ENCODE peak calls at places on chromosomes 1 and 21, in four cellular contexts. One of them, this sample, is unnamed.

GRCh38 chr1:97841369-97841768 is 79.5 kb downstream of the DPYD start:
- DNase-seq in heart left ventricle: no peak
- DNase-seq in cardiac muscle cell: no peak
- DNase-seq in fibroblast of pulmonary artery: no peak
- DNase-seq in this sample: no peak

GRCh38 chr1:197951617-197952175 is 34.5 kb downstream of the LHX9 start:
- DNase-seq in heart left ventricle: no peak
- DNase-seq in cardiac muscle cell: no peak
- DNase-seq in fibroblast of pulmonary artery: no peak
- DNase-seq in this sample: no peak

GRCh38 chr21:31557956-31558838 is 101.3 kb upstream of the SOD1 start:
- DNase-seq in heart left ventricle: no peak
- DNase-seq in cardiac muscle cell: peak
- DNase-seq in fibroblast of pulmonary artery: peak
- DNase-seq in this sample: no peak

GRCh38 chr1:170663011-170663410 is 920 bp upstream of the PRRX1 start:
- DNase-seq in heart left ventricle: no peak
- DNase-seq in cardiac muscle cell: peak
- DNase-seq in fibroblast of pulmonary artery: peak
- DNase-seq in this sample: no peak

GRCh38 chr1:97433520-97434175 is 487.2 kb downstream of the DPYD start:
- DNase-seq in heart left ventricle: no peak
- DNase-seq in cardiac muscle cell: peak
- DNase-seq in fibroblast of pulmonary artery: peak
- DNase-seq in this sample: peak

GRCh38 chr1:25770541-25771245 is 29.3 kb upstream of the SELENON start:
- DNase-seq in heart left ventricle: no peak
- DNase-seq in cardiac muscle cell: no peak
- DNase-seq in fibroblast of pulmonary artery: no peak
- DNase-seq in this sample: no peak

GRCh38 chr1:107430540-107431228 is 289.8 kb downstream of the NTNG1 start:
- DNase-seq in heart left ventricle: peak
- DNase-seq in cardiac muscle cell: peak
- DNase-seq in fibroblast of pulmonary artery: peak
- DNase-seq in this sample: no peak

GRCh38 chr1:201190624-201191051 is at the start of gene IGFN1:
- DNase-seq in heart left ventricle: no peak
- DNase-seq in cardiac muscle cell: no peak
- DNase-seq in fibroblast of pulmonary artery: no peak
- DNase-seq in this sample: no peak

GRCh38 chr1:205986291-205986690 is 16.9 kb downstream of the RAB7B start:
- DNase-seq in heart left ventricle: no peak
- DNase-seq in cardiac muscle cell: no peak
- DNase-seq in fibroblast of pulmonary artery: no peak
- DNase-seq in this sample: no peak

GRCh38 chr1:221715321-221716169 is 26.3 kb downstream of the DUSP10 start:
- DNase-seq in heart left ventricle: no peak
- DNase-seq in cardiac muscle cell: no peak
- DNase-seq in fibroblast of pulmonary artery: no peak
- DNase-seq in this sample: no peak

GRCh38 chr1:191140038-191140437 is 662.4 kb upstream of the BRINP3 start:
- DNase-seq in heart left ventricle: no peak
- DNase-seq in cardiac muscle cell: no peak
- DNase-seq in fibroblast of pulmonary artery: no peak
- DNase-seq in this sample: no peak

GRCh38 chr1:167457936-167458584 is 60.3 kb downstream of the CD247 start:
- DNase-seq in heart left ventricle: no peak
- DNase-seq in cardiac muscle cell: no peak
- DNase-seq in fibroblast of pulmonary artery: no peak
- DNase-seq in this sample: no peak

GRCh38 chr1:116754203-116754977 is at the start of gene CD2:
- DNase-seq in heart left ventricle: no peak
- DNase-seq in cardiac muscle cell: no peak
- DNase-seq in fibroblast of pulmonary artery: no peak
- DNase-seq in this sample: no peak

GRCh38 chr1:185442065-185442464 is 125.0 kb upstream of the IVNS1ABP start:
- DNase-seq in heart left ventricle: no peak
- DNase-seq in cardiac muscle cell: no peak
- DNase-seq in fibroblast of pulmonary artery: peak
- DNase-seq in this sample: no peak

GRCh38 chr1:229030642-229031390 is 240.1 kb upstream of the RAB4A start:
- DNase-seq in heart left ventricle: no peak
- DNase-seq in cardiac muscle cell: no peak
- DNase-seq in fibroblast of pulmonary artery: no peak
- DNase-seq in this sample: no peak

GRCh38 chr1:2253036-2253796 is 25.1 kb downstream of the SKI start:
- DNase-seq in heart left ventricle: no peak
- DNase-seq in cardiac muscle cell: no peak
- DNase-seq in fibroblast of pulmonary artery: no peak
- DNase-seq in this sample: no peak

GRCh38 chr21:36297938-36298572 is 21.9 kb upstream of the MORC3 start:
- DNase-seq in heart left ventricle: peak
- DNase-seq in cardiac muscle cell: no peak
- DNase-seq in fibroblast of pulmonary artery: no peak
- DNase-seq in this sample: no peak

GRCh38 chr21:34367320-34367935 is 3.6 kb downstream of the KCNE2 start:
- DNase-seq in heart left ventricle: peak
- DNase-seq in cardiac muscle cell: peak
- DNase-seq in fibroblast of pulmonary artery: peak
- DNase-seq in this sample: peak

GRCh38 chr1:177384461-177384860 is 213.7 kb downstream of the BRINP2 start:
- DNase-seq in heart left ventricle: no peak
- DNase-seq in cardiac muscle cell: peak
- DNase-seq in fibroblast of pulmonary artery: peak
- DNase-seq in this sample: no peak

DNA sequence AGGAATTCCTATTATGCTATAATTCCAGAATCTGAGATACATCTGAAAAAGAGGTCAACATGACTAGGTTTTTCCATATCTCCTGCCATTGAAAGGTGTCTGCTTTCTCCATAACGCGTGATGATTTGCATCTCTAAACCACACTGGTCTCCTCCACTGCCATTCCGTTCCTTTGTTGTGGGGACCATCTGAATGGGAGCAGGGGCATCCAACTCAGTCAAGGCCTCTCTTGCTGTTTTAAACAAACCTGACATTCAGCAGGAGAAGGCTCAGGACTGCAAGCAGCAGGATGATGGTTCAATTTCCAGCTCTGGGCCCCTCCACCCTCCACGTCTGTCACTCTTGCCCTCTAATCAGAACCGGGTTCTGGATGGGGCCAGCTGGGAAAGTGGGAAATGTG is 45.1 kb downstream of the PLPP3 start:
- DNase-seq in heart left ventricle: no peak
- DNase-seq in cardiac muscle cell: no peak
- DNase-seq in fibroblast of pulmonary artery: no peak
- DNase-seq in this sample: no peak
- TF ChIP-seq CTCF in heart left ventricle: no peak
- TF ChIP-seq CTCF in cardiac muscle cell: no peak
- TF ChIP-seq CTCF in fibroblast of pulmonary artery: no peak
- TF ChIP-seq CTCF in this sample: no peak

DNA sequence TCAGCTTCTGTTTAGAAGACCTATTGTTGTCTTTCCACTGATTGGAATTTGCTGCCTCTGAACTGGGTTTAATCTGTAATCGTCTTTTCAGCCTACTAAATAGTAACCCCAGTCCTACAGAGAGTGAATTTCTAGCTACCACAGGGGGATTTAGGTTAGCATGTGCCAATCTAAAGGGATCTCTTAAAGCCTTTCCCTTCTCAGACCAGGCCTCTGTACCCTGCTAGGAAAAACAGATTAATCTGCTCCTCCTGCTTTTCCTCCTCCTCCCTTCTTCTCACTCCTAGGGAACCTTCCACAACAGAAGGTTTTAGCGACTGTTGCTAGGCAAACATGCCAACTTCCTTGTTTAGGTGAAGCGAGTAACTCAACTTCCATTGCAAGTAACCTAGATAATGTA is 1.3 kb upstream of the RC3H1 start:
- DNase-seq in heart left ventricle: no peak
- DNase-seq in cardiac muscle cell: peak
- DNase-seq in fibroblast of pulmonary artery: peak
- DNase-seq in this sample: no peak
- H3K4me3 ChIP-seq in heart left ventricle: no peak
- H3K4me3 ChIP-seq in cardiac muscle cell: no peak
- H3K4me3 ChIP-seq in fibroblast of pulmonary artery: no peak
- H3K4me3 ChIP-seq in this sample: no peak

GRCh38 chr1:90724926-90725325 is 7.8 kb upstream of the BARHL2 start:
- DNase-seq in heart left ventricle: no peak
- DNase-seq in cardiac muscle cell: no peak
- DNase-seq in fibroblast of pulmonary artery: no peak
- DNase-seq in this sample: no peak

GRCh38 chr1:90724361-90724760 is 7.3 kb upstream of the BARHL2 start:
- DNase-seq in heart left ventricle: no peak
- DNase-seq in cardiac muscle cell: no peak
- DNase-seq in fibroblast of pulmonary artery: no peak
- DNase-seq in this sample: no peak

GRCh38 chr1:90725341-90725960 is 8.3 kb upstream of the BARHL2 start:
- DNase-seq in heart left ventricle: no peak
- DNase-seq in cardiac muscle cell: no peak
- DNase-seq in fibroblast of pulmonary artery: no peak
- DNase-seq in this sample: no peak

GRCh38 chr1:90722874-90723273 is 5.8 kb upstream of the BARHL2 start:
- DNase-seq in heart left ventricle: no peak
- DNase-seq in cardiac muscle cell: no peak
- DNase-seq in fibroblast of pulmonary artery: no peak
- DNase-seq in this sample: no peak

GRCh38 chr1:90723561-90724108 is 6.5 kb upstream of the BARHL2 start:
- DNase-seq in heart left ventricle: no peak
- DNase-seq in cardiac muscle cell: no peak
- DNase-seq in fibroblast of pulmonary artery: no peak
- DNase-seq in this sample: no peak
- TF ChIP-seq CTCF in heart left ventricle: peak
- TF ChIP-seq CTCF in cardiac muscle cell: peak
- TF ChIP-seq CTCF in fibroblast of pulmonary artery: no peak
- TF ChIP-seq CTCF in this sample: no peak

GRCh38 chr1:169260478-169260877 is 107.1 kb downstream of the NME7 start:
- DNase-seq in heart left ventricle: no peak
- DNase-seq in cardiac muscle cell: no peak
- DNase-seq in fibroblast of pulmonary artery: no peak
- DNase-seq in this sample: no peak

GRCh38 chr1:169263059-169263458 is 104.5 kb downstream of the NME7 start:
- DNase-seq in heart left ventricle: no peak
- DNase-seq in cardiac muscle cell: no peak
- DNase-seq in fibroblast of pulmonary artery: no peak
- DNase-seq in this sample: no peak

DNA sequence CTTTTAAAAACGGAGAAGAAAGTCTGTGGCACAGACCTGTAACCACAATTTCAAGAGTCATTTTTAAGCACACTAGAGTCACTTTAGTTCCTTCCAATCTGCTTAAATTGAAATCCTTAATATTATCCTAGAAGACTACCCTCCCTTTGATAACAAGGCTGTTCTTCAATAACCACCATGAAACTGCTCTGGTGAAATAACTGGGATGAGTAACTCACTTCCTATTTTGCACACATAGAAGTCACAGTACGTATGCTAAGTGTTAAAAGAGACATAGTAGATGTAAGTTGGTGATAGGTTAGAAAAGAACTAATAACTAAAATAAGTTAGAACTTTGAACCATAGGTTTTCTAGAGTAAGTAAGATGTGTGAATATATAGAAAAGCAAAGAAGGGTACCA is 107.8 kb downstream of the NME7 start:
- DNase-seq in heart left ventricle: no peak
- DNase-seq in cardiac muscle cell: no peak
- DNase-seq in fibroblast of pulmonary artery: no peak
- DNase-seq in this sample: no peak
- H3K4me3 ChIP-seq in heart left ventricle: no peak
- H3K4me3 ChIP-seq in cardiac muscle cell: no peak
- H3K4me3 ChIP-seq in fibroblast of pulmonary artery: no peak
- H3K4me3 ChIP-seq in this sample: no peak

DNA sequence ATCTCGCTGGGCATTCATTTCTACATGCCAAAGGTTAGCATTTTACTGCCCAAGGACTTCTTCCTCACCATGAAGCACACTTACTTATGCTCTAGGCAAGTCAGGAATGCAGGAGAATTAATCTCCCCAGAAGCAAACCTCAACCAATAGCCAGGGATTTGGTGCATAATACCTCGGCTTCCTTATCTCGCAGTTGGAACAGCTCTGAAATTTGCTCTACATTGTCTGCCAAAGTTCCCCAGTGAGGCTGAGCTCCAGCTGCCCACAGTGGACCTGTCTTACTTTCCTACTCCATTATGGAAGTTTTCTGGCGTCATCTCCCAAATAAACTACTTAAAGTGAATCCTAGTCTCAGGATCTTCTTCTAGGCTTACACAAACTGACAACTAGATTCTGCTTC is 57.6 kb upstream of the PPM1J start:
- DNase-seq in heart left ventricle: no peak
- DNase-seq in cardiac muscle cell: peak
- DNase-seq in fibroblast of pulmonary artery: peak
- DNase-seq in this sample: no peak
- TF ChIP-seq CTCF in heart left ventricle: no peak
- TF ChIP-seq CTCF in cardiac muscle cell: no peak
- TF ChIP-seq CTCF in fibroblast of pulmonary artery: no peak
- TF ChIP-seq CTCF in this sample: no peak

DNA sequence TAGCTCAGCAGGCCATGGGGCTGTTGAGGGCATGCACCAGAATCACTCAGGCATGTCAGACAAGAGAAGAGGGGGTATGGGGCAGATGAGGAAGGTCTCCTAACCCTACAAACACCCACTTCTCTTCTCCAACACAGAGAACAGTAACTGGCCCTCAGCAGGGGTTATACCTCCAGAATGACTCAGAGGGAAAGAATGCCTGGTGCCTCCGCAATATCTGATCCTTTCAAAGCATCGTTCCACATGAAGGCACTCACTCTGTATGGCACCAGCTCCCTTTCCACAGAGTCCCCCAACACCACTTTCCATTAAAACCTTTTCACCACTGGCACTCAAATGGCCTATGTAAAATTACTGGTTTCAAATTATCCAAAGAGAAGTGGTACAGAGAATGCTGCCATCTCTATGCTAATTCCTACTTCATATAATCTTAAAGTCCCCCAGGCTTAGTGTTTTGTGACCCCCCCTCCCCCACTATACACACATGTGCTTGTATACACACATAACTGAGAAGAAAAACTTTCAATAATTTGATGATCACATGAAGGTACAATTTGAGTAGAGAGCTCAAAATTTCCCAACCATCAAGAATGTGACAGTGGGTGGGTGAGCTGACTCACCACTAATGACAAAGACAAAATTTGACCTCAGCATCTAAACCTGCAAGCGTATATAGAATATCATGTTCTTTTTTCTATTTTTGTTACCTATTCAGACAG is 91.5 kb downstream of the SIPA1L2 start:
- DNase-seq in heart left ventricle: no peak
- DNase-seq in cardiac muscle cell: peak
- DNase-seq in fibroblast of pulmonary artery: peak
- DNase-seq in this sample: no peak
- H3K4me3 ChIP-seq in heart left ventricle: no peak
- H3K4me3 ChIP-seq in cardiac muscle cell: no peak
- H3K4me3 ChIP-seq in fibroblast of pulmonary artery: no peak
- H3K4me3 ChIP-seq in this sample: no peak

GRCh38 chr1:17507916-17508315 is 31.6 kb upstream of the ARHGEF10L start:
- DNase-seq in heart left ventricle: no peak
- DNase-seq in cardiac muscle cell: no peak
- DNase-seq in fibroblast of pulmonary artery: no peak
- DNase-seq in this sample: no peak
- TF ChIP-seq CTCF in heart left ventricle: no peak
- TF ChIP-seq CTCF in cardiac muscle cell: peak
- TF ChIP-seq CTCF in fibroblast of pulmonary artery: peak
- TF ChIP-seq CTCF in this sample: peak